ENCODE peak calls at places on chromosomes 1 and 21, in four cellular contexts. S, O, M and W are unnamed samples.

GRCh38 chr1:94819945-94820746 is at the start of gene SLC44A3:
- DNase-seq in O (no peak), S (peak), M (peak), W (peak)

GRCh38 chr1:96236156-96236739 is 485.3 kb upstream of the PTBP2 start:
- DNase-seq in O (peak), S (peak), M (peak), W (peak)

GRCh38 chr1:7454052-7454815 is 316.9 kb upstream of the VAMP3 start:
- DNase-seq in S (peak), M (peak), O (no peak), W (peak)

GRCh38 chr21:36337099-36337509 is 17.1 kb downstream of the MORC3 start:
- DNase-seq in S (peak), O (no peak), M (no peak), W (no peak)

GRCh38 chr1:230105754-230106625 is 39.0 kb downstream of the GALNT2 start:
- DNase-seq in S (peak), M (no peak), O (no peak), W (peak)

GRCh38 chr1:157325220-157325619 is 187.0 kb upstream of the ETV3 start:
- DNase-seq in S (no peak), O (no peak), M (no peak), W (no peak)

GRCh38 chr1:64540265-64540791 is 70.4 kb downstream of the CACHD1 start:
- DNase-seq in S (peak), M (no peak), O (no peak), W (peak)

GRCh38 chr1:6423321-6423999 is 1.1 kb upstream of the ESPN start:
- DNase-seq in O (no peak), S (peak), M (peak), W (peak)

GRCh38 chr1:228050571-228051181 is 31.8 kb upstream of the ARF1 start:
- DNase-seq in S (no peak), O (no peak), M (no peak), W (no peak)

GRCh38 chr1:66258404-66259105 is 275.4 kb upstream of the SGIP1 start:
- DNase-seq in M (no peak), S (no peak), O (no peak), W (no peak)

GRCh38 chr1:228358039-228358763 is 48.4 kb downstream of the TRIM11 start:
- DNase-seq in O (no peak), S (no peak), M (no peak), W (peak)

GRCh38 chr1:26336477-26337205 is 17.3 kb downstream of the CRYBG2 start:
- DNase-seq in S (peak), O (no peak), M (peak), W (peak)

GRCh38 chr1:175717610-175718195 is 25.7 kb downstream of the TNR start:
- DNase-seq in S (no peak), O (no peak), M (no peak), W (no peak)

GRCh38 chr21:41961282-41961701 is 7.5 kb upstream of the C2CD2 start:
- DNase-seq in S (no peak), O (peak), M (no peak), W (no peak)

GRCh38 chr1:62084304-62084905 is 110.2 kb upstream of the L1TD1 start:
- DNase-seq in S (peak), M (no peak), O (no peak), W (no peak)

DNA sequence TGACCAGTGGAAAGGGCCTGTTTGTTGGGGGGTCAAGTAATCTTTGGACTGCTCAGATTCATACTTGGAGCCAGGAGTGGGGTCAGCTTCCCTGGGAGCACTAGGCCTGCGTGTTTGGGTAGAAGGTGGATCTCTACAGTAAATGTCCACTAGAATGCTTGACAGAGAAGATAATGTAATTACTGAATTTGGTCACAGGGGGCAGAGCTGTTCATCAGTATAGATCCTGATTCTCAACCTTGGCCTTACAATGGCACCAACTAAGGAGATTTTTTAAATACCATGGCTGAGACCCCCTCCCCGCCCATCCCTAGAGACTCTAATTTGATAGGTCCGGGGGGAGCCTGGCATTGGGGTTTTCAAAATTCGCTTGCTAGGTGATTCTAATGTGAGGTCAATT is 217.5 kb upstream of the PLXNA2 start:
- DNase-seq in M (no peak), O (no peak), S (no peak), W (no peak)
- TF ChIP-seq CTCF in M (peak), O (no peak), S (no peak), W (peak)

GRCh38 chr1:73097917-73098316 is 815.6 kb upstream of the NEGR1 start:
- DNase-seq in S (no peak), M (no peak), O (no peak), W (no peak)

GRCh38 chr1:73104749-73105148 is 822.4 kb upstream of the NEGR1 start:
- DNase-seq in O (no peak), S (no peak), M (no peak), W (no peak)

GRCh38 chr1:73105755-73106154 is 823.4 kb upstream of the NEGR1 start:
- DNase-seq in M (no peak), S (no peak), O (no peak), W (no peak)

DNA sequence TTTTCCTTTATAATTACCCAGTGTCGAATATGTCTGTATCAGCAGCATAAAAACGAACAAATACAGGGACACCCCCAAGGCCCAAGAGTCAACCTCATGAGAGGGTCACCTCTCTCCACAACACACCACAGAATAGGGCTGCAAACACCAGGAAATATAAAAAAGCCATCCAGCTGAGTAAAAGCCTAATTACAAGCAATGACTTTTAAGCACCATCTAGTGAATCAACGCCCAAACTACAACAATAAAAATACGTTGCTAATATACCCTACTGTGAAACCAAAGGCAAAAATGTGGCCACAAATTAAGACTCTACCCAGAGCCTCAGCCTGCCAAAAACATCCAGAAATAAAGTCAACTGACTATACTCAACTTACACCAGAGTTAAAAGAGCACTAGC is 817.9 kb upstream of the NEGR1 start:
- DNase-seq in M (no peak), O (no peak), S (no peak), W (no peak)
- TF ChIP-seq CTCF in M (no peak), O (no peak), S (no peak), W (no peak)

GRCh38 chr1:24351247-24351646 is 32.1 kb downstream of the GRHL3 start:
- DNase-seq in S (no peak), O (no peak), M (no peak), W (peak)

GRCh38 chr1:24357011-24357410 is 37.9 kb downstream of the GRHL3 start:
- DNase-seq in S (no peak), M (no peak), O (no peak), W (no peak)

GRCh38 chr1:24353292-24353891 is 34.2 kb downstream of the GRHL3 start:
- DNase-seq in M (no peak), O (no peak), S (no peak), W (no peak)

GRCh38 chr1:24351918-24352637 is 32.9 kb downstream of the GRHL3 start:
- DNase-seq in M (no peak), O (no peak), S (no peak), W (peak)

DNA sequence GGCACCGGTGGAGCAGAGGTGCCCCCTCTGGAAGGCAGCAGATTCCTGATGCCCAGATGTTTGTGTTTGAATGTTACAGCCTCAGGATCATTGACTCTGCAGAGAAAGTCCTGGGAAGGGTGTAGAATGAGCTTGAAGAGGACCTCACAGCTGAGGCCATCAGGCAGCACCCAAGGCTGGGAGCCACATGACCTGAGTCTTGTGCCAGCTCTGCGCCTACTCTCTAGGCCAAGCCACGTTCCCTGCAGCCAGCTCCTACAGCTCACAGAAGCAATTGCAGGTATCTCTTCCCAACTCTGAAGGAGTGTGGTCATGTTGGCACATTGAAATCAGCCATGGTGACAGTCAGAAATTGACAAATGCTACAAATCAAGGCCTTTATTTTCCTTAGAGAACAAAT is 36.3 kb downstream of the GRHL3 start:
- DNase-seq in M (no peak), O (no peak), S (no peak), W (no peak)
- TF ChIP-seq CTCF in M (no peak), O (no peak), S (no peak), W (no peak)

GRCh38 chr1:179288977-179289376 is 4.6 kb upstream of the SOAT1 start:
- DNase-seq in O (no peak), S (no peak), M (no peak), W (no peak)
- TF ChIP-seq CTCF in O (no peak), S (no peak), M (no peak), W (no peak)

DNA sequence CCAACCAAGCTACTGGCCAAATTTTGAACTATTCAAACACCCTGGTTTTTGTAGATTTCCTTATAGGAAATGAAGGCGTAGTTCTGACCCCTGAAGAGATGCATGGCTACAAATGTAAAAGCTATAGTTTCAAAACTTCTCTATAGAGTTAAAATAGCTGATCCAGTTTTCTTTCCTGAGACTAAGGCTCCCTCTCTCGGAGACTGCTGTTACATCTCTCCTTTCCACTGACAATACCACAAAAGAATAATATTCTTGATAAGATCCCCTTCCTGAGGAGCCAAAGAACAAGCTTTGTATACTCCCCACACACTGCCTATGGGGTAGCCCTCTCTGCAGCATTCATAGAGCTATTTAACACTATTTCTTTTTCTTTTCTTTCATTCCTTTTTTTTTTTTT is 6.7 kb upstream of the CFAP126 start:
- DNase-seq in O (no peak), S (peak), M (no peak), W (no peak)
- TF ChIP-seq CTCF in O (peak), S (peak), M (no peak), W (no peak)

GRCh38 chr1:10057305-10057704 is 24.5 kb downstream of the UBE4B start:
- DNase-seq in M (no peak), S (peak), O (no peak), W (no peak)
- TF ChIP-seq CTCF in M (no peak), S (no peak), O (no peak), W (no peak)

DNA sequence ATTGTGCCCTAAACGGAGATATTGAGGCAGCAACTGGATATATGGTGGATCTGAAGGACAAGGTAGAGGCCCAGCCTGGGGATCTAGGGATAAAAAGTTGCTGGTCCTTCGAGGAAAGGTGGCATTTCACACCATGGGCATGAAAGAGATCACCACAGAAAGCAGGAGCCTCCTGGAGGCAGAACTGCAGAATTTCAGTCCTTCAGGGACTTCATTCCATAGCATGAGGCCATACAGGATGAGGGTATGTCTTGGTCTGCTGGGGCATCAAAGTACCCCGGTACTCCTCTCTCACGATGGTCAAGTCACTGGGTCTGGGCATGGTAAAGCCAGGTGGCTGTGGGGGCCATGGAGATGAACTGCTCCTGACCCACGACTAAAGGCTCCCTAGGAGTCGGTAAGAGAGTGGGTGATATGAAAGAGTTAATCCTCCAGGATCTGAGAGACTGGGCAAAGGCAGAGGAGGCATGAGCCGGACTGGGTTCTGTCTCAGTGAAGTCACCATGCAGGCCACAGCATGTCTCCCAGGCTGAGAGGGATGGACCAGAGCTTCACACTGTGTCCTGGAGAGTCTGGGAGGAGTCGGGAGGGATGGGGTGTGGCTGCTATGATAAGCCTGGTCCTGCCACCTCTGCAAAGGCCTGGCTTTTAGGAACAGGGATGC is 5.8 kb upstream of the SPRR5 start:
- DNase-seq in O (no peak), M (no peak), S (no peak), W (no peak)
- TF ChIP-seq CTCF in O (no peak), M (no peak), S (no peak), W (no peak)

GRCh38 chr1:223175032-223175431 is 32.0 kb upstream of the TLR5 start:
- DNase-seq in O (no peak), S (peak), M (peak), W (no peak)
- TF ChIP-seq CTCF in O (peak), S (peak), M (no peak), W (no peak)

GRCh38 chr1:91621360-91621759 is 120.7 kb downstream of the CDC7 start:
- DNase-seq in M (no peak), S (no peak), O (no peak), W (no peak)

GRCh38 chr1:91613594-91613993 is 112.9 kb downstream of the CDC7 start:
- DNase-seq in M (no peak), S (no peak), O (no peak), W (no peak)

GRCh38 chr1:91621907-91622306 is 121.3 kb downstream of the CDC7 start:
- DNase-seq in M (no peak), O (no peak), S (peak), W (no peak)

GRCh38 chr1:91619881-91620280 is 119.2 kb downstream of the CDC7 start:
- DNase-seq in M (no peak), O (no peak), S (no peak), W (no peak)

DNA sequence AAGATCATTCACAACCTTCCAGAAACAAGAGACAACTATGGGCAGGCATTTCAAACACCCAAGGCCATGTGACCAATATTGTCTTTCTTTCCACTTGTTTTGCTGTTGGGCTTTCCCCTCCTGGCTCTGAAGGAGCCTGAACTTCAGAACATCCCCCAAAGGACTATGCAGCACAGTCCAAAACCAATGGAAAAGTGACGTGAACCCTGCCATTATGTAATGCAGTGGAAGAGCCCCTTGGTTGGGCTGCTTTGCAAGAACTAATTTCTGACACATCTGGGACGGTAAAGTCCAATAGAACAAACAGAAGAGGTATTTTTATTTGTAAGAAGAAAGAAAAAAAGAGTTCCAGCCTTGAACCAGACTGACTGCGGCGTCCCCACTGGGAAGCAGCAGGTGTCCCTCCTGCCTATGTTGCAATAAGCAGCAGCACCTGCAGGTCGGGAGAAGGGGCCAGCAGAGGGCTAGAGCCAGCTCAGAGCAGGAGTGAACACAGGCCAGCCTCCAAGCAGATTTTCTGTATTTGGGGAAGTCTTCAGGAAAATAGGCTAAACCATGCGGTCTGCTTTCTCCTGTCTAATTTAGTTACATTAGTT is 116.7 kb downstream of the CDC7 start:
- DNase-seq in O (no peak), M (no peak), S (no peak), W (peak)
- TF ChIP-seq CTCF in O (no peak), M (no peak), S (no peak), W (peak)